ENCODE peak calls at places on chromosome 15, in five cellular contexts. P, J, T, R and M are unnamed samples.

GRCh38 chr15:91465696-91466095 is 365.6 kb downstream of the SV2B start:
- DNase-seq in T (no peak), R (no peak), P (no peak), J (peak; percentile 48), M (no peak)

GRCh38 chr15:59346951-59347350 is 25.7 kb downstream of the MYO1E start:
- DNase-seq in J (no peak), P (no peak), T (no peak), R (no peak), M (no peak)

GRCh38 chr15:78108300-78109084 is 16.1 kb downstream of the SH2D7 start:
- DNase-seq in T (peak; percentile 35), R (peak; percentile 63), P (peak; percentile 82), J (peak; percentile 87), M (peak; percentile 81)

GRCh38 chr15:101013769-101014223 is 94.6 kb downstream of the LRRK1 start:
- DNase-seq in T (no peak), P (no peak), J (peak; percentile 13), R (no peak), M (no peak)

GRCh38 chr15:73239564-73240208 is 129.1 kb downstream of the HCN4 start:
- DNase-seq in T (no peak), P (no peak), R (no peak), J (no peak), M (no peak)

GRCh38 chr15:45185069-45185779 is 2.5 kb downstream of the SHF start:
- DNase-seq in T (no peak), J (no peak), P (no peak), R (no peak), M (no peak)

GRCh38 chr15:72511536-72511935 is 37.4 kb downstream of the ARIH1 start:
- DNase-seq in J (no peak), P (no peak), R (no peak), T (no peak), M (no peak)

GRCh38 chr15:91956026-91956723 is 102.7 kb downstream of the SLCO3A1 start:
- DNase-seq in T (no peak), R (no peak), P (no peak), J (peak; percentile 32), M (no peak)

GRCh38 chr15:44692659-44693058 is 18.5 kb downstream of the PATL2 start:
- DNase-seq in R (no peak), P (no peak), J (no peak), T (no peak), M (no peak)

GRCh38 chr15:96337991-96338771 is 7.7 kb downstream of the NR2F2 start:
- DNase-seq in R (no peak), J (peak; percentile 14), P (no peak), T (no peak), M (no peak)

GRCh38 chr15:31402511-31403056 is 75.9 kb downstream of the KLF13 start:
- DNase-seq in R (no peak), J (no peak), P (no peak), T (no peak), M (no peak)

GRCh38 chr15:50116477-50116876 is 2.6 kb downstream of the ATP8B4 start:
- DNase-seq in R (no peak), J (peak; percentile 31), P (no peak), T (no peak), M (peak; percentile 64)

GRCh38 chr15:77015651-77016320 is 20.9 kb downstream of the PSTPIP1 start:
- DNase-seq in R (no peak), T (no peak), P (no peak), J (no peak), M (no peak)

GRCh38 chr15:66097151-66098018 is 156.2 kb downstream of the MEGF11 start:
- DNase-seq in P (peak; percentile 62), R (no peak), J (no peak), T (no peak), M (no peak)

GRCh38 chr15:63344737-63345390 is 36.8 kb downstream of the CA12 start:
- DNase-seq in J (no peak), T (no peak), P (no peak), R (no peak), M (peak; percentile 81)

GRCh38 chr15:31202953-31203352 is 101.4 kb upstream of the TRPM1 start:
- DNase-seq in J (no peak), P (no peak), R (no peak), T (no peak), M (no peak)

GRCh38 chr15:91216000-91216399 is 115.9 kb downstream of the SV2B start:
- DNase-seq in P (peak; percentile 28), T (no peak), R (no peak), J (no peak), M (no peak)

GRCh38 chr15:55387027-55387426 is 21.1 kb downstream of the CCPG1 start:
- DNase-seq in P (no peak), J (no peak), T (no peak), R (no peak), M (no peak)

GRCh38 chr15:52803543-52804306 is 13.6 kb upstream of the ONECUT1 start:
- DNase-seq in R (no peak), T (no peak), J (no peak), P (no peak), M (no peak)

GRCh38 chr15:62770752-62771151 is 271.8 kb upstream of the TPM1 start:
- DNase-seq in R (no peak), P (peak; percentile 55), T (no peak), J (no peak), M (no peak)